ENCODE peak calls at places on chromosomes 3 and 15, in eight cellular contexts. A is IMR-90, K is cardiac fibroblast, Y is fibroblast of pulmonary artery, L is fibroblast of mammary gland, N is RWPE1, X is PC-9, I is BJ. Z is an unnamed sample.

GRCh38 chr3:134034005-134034785 is 4.5 kb upstream of the SLCO2A1 start:
- DNase-seq in X (no peak), N (no peak), Y (no peak), I (no peak), L (no peak), K (no peak), A (peak), Z (peak)

GRCh38 chr15:44186724-44187123 is 8.3 kb downstream of the FRMD5 start:
- DNase-seq in X (no peak), K (no peak), I (no peak), A (no peak), N (no peak), L (no peak), Y (no peak), Z (no peak)

GRCh38 chr3:52065264-52065756 is 8.9 kb upstream of the DUSP7 start:
- DNase-seq in I (no peak), N (peak), K (no peak), A (no peak), Y (no peak), L (no peak), X (no peak), Z (peak)

GRCh38 chr3:123871946-123872345 is 12.2 kb downstream of the MYLK start:
- DNase-seq in N (no peak), X (no peak), K (no peak), A (peak), L (peak), I (no peak), Y (peak), Z (peak)

GRCh38 chr3:28050895-28051294 is 190.5 kb upstream of the CMC1 start:
- DNase-seq in A (peak), N (peak), X (peak), Y (peak), K (peak), L (peak), I (no peak), Z (peak)

GRCh38 chr3:108489776-108490175 is 20.6 kb downstream of the MYH15 start:
- DNase-seq in L (peak), K (peak), I (no peak), N (peak), A (peak), Y (peak), X (peak), Z (peak)

GRCh38 chr3:106731230-106731629 is 646.0 kb upstream of the CCDC54 start:
- DNase-seq in N (no peak), X (no peak), A (no peak), Y (no peak), I (no peak), L (no peak), K (no peak), Z (no peak)

GRCh38 chr3:109050591-109051167 is 67.3 kb downstream of the MORC1 start:
- DNase-seq in K (peak), N (peak), I (no peak), L (peak), X (no peak), Y (peak), A (peak), Z (peak)

GRCh38 chr15:93001881-93002280 is 87.1 kb downstream of the RGMA start:
- DNase-seq in K (peak), I (no peak), L (peak), A (no peak), X (no peak), Y (peak), N (no peak), Z (no peak)

GRCh38 chr3:45656575-45657363 is 32.4 kb upstream of the SACM1L start:
- DNase-seq in N (peak), Y (peak), X (peak), K (peak), L (peak), A (peak), I (peak), Z (peak)

GRCh38 chr15:50138391-50138790 is 19.4 kb upstream of the ATP8B4 start:
- DNase-seq in A (peak), X (no peak), I (no peak), Y (no peak), K (no peak), N (no peak), L (peak), Z (peak)
- TF ChIP-seq CTCF in A (peak), X (no peak), I (peak), Y (peak), K (peak), N (no peak), L (peak), Z (peak)

GRCh38 chr3:121529308-121529707 is 16.5 kb downstream of the POLQ start:
- DNase-seq in X (no peak), L (peak), K (peak), I (no peak), N (peak), Y (peak), A (peak), Z (peak)
- TF ChIP-seq CTCF in X (peak), L (peak), K (peak), I (peak), N (peak), Y (peak), A (peak), Z (peak)

GRCh38 chr3:21185816-21186314 is 565.1 kb downstream of the ZNF385D start:
- DNase-seq in Y (no peak), N (no peak), L (no peak), K (no peak), I (no peak), A (no peak), X (no peak), Z (no peak)

DNA sequence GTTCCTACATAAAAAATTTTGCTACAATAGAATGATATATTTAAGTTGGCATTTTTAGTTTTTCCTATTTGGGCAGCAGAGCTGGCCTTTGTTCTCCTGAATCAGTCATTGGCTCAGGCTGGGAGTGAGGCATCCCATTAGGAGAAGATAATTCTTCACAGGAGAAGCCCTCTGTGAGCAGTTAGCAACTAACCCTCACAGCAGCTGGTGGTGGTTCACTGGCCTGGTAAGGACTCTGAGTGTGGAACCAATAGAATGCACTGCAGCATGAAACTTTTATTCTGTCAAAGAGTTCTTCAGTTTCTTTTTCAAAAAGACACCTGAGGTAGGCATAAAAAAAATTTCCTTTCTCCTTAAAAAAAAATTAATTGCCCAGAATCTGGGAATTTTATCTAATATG is 562.6 kb downstream of the ZNF385D start:
- DNase-seq in A (no peak), K (no peak), I (no peak), N (no peak), Y (no peak), X (no peak), L (no peak), Z (no peak)
- TF ChIP-seq CTCF in A (no peak), K (no peak), I (no peak), N (no peak), Y (no peak), X (no peak), L (no peak), Z (no peak)

GRCh38 chr15:69303337-69304175 is 4.8 kb downstream of the PAQR5 start:
- DNase-seq in A (peak), N (no peak), K (peak), L (peak), X (no peak), I (no peak), Y (peak), Z (no peak)
- TF ChIP-seq CTCF in A (peak), N (no peak), K (peak), L (peak), X (peak), I (peak), Y (peak), Z (peak)

Z was measured in epithelial cell of esophagus.